ENCODE peak calls at places on chromosomes 2 and 18, in six cellular contexts. W, E, P, N, C and Z are unnamed samples.
A peak's percentile ranks its signal among the peaks of the same experiment; 100 is the strongest.

GRCh38 chr18:39173022-39173421 is 1607.4 kb upstream of the CELF4 start:
- DNase-seq in C (no peak), P (no peak), N (no peak), E (no peak), W (no peak), Z (peak; percentile 0)

GRCh38 chr2:10217499-10217861 is 85.2 kb upstream of the HPCAL1 start:
- DNase-seq in E (peak; percentile 45), W (no peak), P (no peak), C (no peak), N (no peak), Z (no peak)

GRCh38 chr2:124985210-124985760 is 960.2 kb downstream of the CNTNAP5 start:
- DNase-seq in W (no peak), N (no peak), E (no peak), P (no peak), C (no peak), Z (no peak)

GRCh38 chr2:128489580-128490273 is 171.1 kb upstream of the HS6ST1 start:
- DNase-seq in E (no peak), P (no peak), N (no peak), C (no peak), W (no peak), Z (no peak)

GRCh38 chr2:55047677-55048299 is 2.5 kb downstream of the RTN4 start:
- DNase-seq in C (no peak), P (peak; percentile 63), W (no peak), E (no peak), N (peak; percentile 46), Z (peak; percentile 49)

GRCh38 chr2:86491088-86491487 is 49.9 kb downstream of the KDM3A start:
- DNase-seq in P (no peak), C (no peak), E (no peak), W (no peak), N (no peak), Z (no peak)

GRCh38 chr18:63832470-63832869 is 55.0 kb upstream of the SERPINB2 start:
- DNase-seq in E (no peak), W (no peak), P (peak; percentile 6), N (no peak), C (no peak), Z (no peak)

GRCh38 chr2:3665886-3666612 is 8.0 kb downstream of the ALLC start:
- DNase-seq in N (no peak), W (no peak), C (no peak), E (peak; percentile 24), P (no peak), Z (no peak)

GRCh38 chr2:154391051-154391450 is 307.4 kb upstream of the KCNJ3 start:
- DNase-seq in W (no peak), N (no peak), P (no peak), C (no peak), E (no peak), Z (no peak)

GRCh38 chr2:45168731-45169338 is 159.6 kb upstream of the SIX2 start:
- DNase-seq in E (peak; percentile 76), N (peak; percentile 12), W (peak; percentile 56), P (no peak), C (no peak), Z (peak; percentile 60)

GRCh38 chr2:5164806-5165525 is 527.2 kb upstream of the SOX11 start:
- DNase-seq in N (no peak), P (no peak), C (no peak), E (no peak), W (no peak), Z (peak; percentile 21)

GRCh38 chr2:240416821-240417220 is 18.6 kb upstream of the GPC1 start:
- DNase-seq in P (no peak), N (no peak), E (no peak), C (no peak), W (no peak), Z (no peak)

GRCh38 chr2:230891108-230891507 is 26.4 kb downstream of the ITM2C start:
- DNase-seq in C (no peak), E (no peak), W (no peak), P (no peak), N (no peak), Z (no peak)

GRCh38 chr2:162126145-162126926 is 25.7 kb downstream of the GCG start:
- DNase-seq in E (no peak), N (peak; percentile 54), P (no peak), C (no peak), W (no peak), Z (no peak)

GRCh38 chr2:120445431-120446143 is 99.7 kb downstream of the INHBB start:
- DNase-seq in E (no peak), P (peak; percentile 39), N (no peak), W (no peak), C (no peak), Z (peak; percentile 48)

GRCh38 chr2:143579456-143579855 is 450.2 kb downstream of the ARHGAP15 start:
- DNase-seq in C (no peak), E (no peak), N (no peak), W (no peak), P (no peak), Z (no peak)

GRCh38 chr2:39730276-39730675 is 48.8 kb downstream of the THUMPD2 start:
- DNase-seq in W (no peak), N (no peak), C (no peak), P (no peak), E (no peak), Z (no peak)

GRCh38 chr18:57585846-57586242 is 658 bp downstream of the FECH start:
- DNase-seq in W (peak; percentile 68), N (peak; percentile 9), C (no peak), P (no peak), E (no peak), Z (no peak)

GRCh38 chr18:2982452-2983172 is 30.3 kb downstream of the LPIN2 start:
- DNase-seq in N (no peak), C (no peak), W (no peak), E (no peak), P (no peak), Z (peak; percentile 47)

GRCh38 chr2:158187908-158188307 is 86.2 kb downstream of the UPP2 start:
- DNase-seq in C (no peak), E (no peak), N (no peak), W (no peak), P (no peak), Z (no peak)

GRCh38 chr18:12975488-12975887 is 15.7 kb upstream of the CEP192 start:
- DNase-seq in C (no peak), N (no peak), W (no peak), E (no peak), P (no peak), Z (no peak)